ENCODE peak calls at places on chromosomes 11 and 22, in eight cellular contexts. U, H, M, Z, S, J, L and G are unnamed samples.

GRCh38 chr11:47724041-47724729 is 9.0 kb upstream of the AGBL2 start:
- DNase-seq in U (no peak), H (no peak), M (no peak), Z (peak), S (no peak), J (peak), L (no peak), G (no peak)

GRCh38 chr11:45321031-45321595 is 35.0 kb upstream of the SYT13 start:
- DNase-seq in U (no peak), H (no peak), M (no peak), Z (no peak), S (no peak), J (no peak), L (no peak), G (no peak)

GRCh38 chr22:31659246-31659645 is 2.8 kb downstream of the PISD start:
- DNase-seq in U (no peak), H (no peak), M (no peak), Z (peak), S (no peak), J (no peak), L (no peak), G (no peak)

GRCh38 chr11:47001666-47002285 is 65.2 kb downstream of the CSTPP1 start:
- DNase-seq in U (no peak), H (peak), M (no peak), Z (no peak), S (no peak), J (no peak), L (no peak), G (no peak)

GRCh38 chr22:45248832-45249561 is 8.3 kb upstream of the KIAA0930 start:
- DNase-seq in U (no peak), H (no peak), M (no peak), Z (peak), S (no peak), J (no peak), L (no peak), G (no peak)

GRCh38 chr11:4826425-4826824 is 5.3 kb downstream of the OR51F2 start:
- DNase-seq in U (peak), H (peak), M (no peak), Z (no peak), S (no peak), J (no peak), L (no peak), G (no peak)

GRCh38 chr11:115660072-115660805 is 156.0 kb upstream of the CADM1 start:
- DNase-seq in U (no peak), H (no peak), M (no peak), Z (no peak), S (no peak), J (no peak), L (no peak), G (no peak)

GRCh38 chr11:100576044-100577021 is 110.8 kb upstream of the ARHGAP42 start:
- DNase-seq in U (peak), H (peak), M (no peak), Z (peak), S (peak), J (peak), L (peak), G (no peak)

GRCh38 chr22:43013355-43014061 is 1.4 kb downstream of the PACSIN2 start:
- DNase-seq in U (no peak), H (no peak), M (no peak), Z (no peak), S (no peak), J (no peak), L (no peak), G (no peak)

GRCh38 chr11:114291847-114292680 is 4.1 kb upstream of the NNMT start:
- DNase-seq in U (no peak), H (no peak), M (no peak), Z (peak), S (no peak), J (no peak), L (no peak), G (no peak)

GRCh38 chr11:46240861-46241260 is 36.6 kb upstream of the CREB3L1 start:
- DNase-seq in U (no peak), H (no peak), M (no peak), Z (peak), S (no peak), J (no peak), L (no peak), G (no peak)

GRCh38 chr11:57248780-57249383 is 11.8 kb upstream of the APLNR start:
- DNase-seq in U (peak), H (peak), M (peak), Z (peak), S (no peak), J (peak), L (peak), G (no peak)

GRCh38 chr11:65308281-65308891 is 6.3 kb upstream of the CDC42EP2 start:
- DNase-seq in U (peak), H (no peak), M (no peak), Z (no peak), S (no peak), J (no peak), L (no peak), G (no peak)

GRCh38 chr22:36979511-36979910 is 39.7 kb downstream of the TST start:
- DNase-seq in U (no peak), H (no peak), M (no peak), Z (no peak), S (no peak), J (no peak), L (no peak), G (no peak)

GRCh38 chr11:518463-519202 is 11.6 kb upstream of the RNH1 start:
- DNase-seq in U (peak), H (no peak), M (peak), Z (peak), S (peak), J (peak), L (no peak), G (peak)

GRCh38 chr11:1156506-1157340 is 1.0 kb upstream of the MUC5AC start:
- DNase-seq in U (no peak), H (no peak), M (no peak), Z (no peak), S (no peak), J (no peak), L (no peak), G (no peak)

GRCh38 chr22:30078320-30079311 is 1.6 kb upstream of the HORMAD2 start:
- DNase-seq in U (no peak), H (no peak), M (no peak), Z (peak), S (no peak), J (no peak), L (no peak), G (no peak)

GRCh38 chr11:66069715-66070603 is at the start of gene PACS1:
- DNase-seq in U (peak), H (peak), M (peak), Z (no peak), S (peak), J (peak), L (no peak), G (no peak)

GRCh38 chr11:109728056-109728455 is 306.1 kb downstream of the C11orf87 start:
- DNase-seq in U (peak), H (no peak), M (no peak), Z (peak), S (peak), J (no peak), L (no peak), G (peak)

GRCh38 chr11:100832851-100833250 is 145.8 kb downstream of the ARHGAP42 start:
- DNase-seq in U (no peak), H (no peak), M (no peak), Z (no peak), S (no peak), J (no peak), L (no peak), G (no peak)

GRCh38 chr22:48896766-48897637 is 930.7 kb downstream of the BRD1 start:
- DNase-seq in U (no peak), H (no peak), M (no peak), Z (no peak), S (no peak), J (no peak), L (no peak), G (no peak)

GRCh38 chr11:118304227-118304808 is at the start of gene CD3E:
- DNase-seq in U (no peak), H (no peak), M (peak), Z (no peak), S (no peak), J (no peak), L (no peak), G (no peak)

GRCh38 chr11:6656936-6657335 is 1.3 kb upstream of the DCHS1 start:
- DNase-seq in U (no peak), H (no peak), M (no peak), Z (no peak), S (no peak), J (no peak), L (no peak), G (no peak)

GRCh38 chr11:75204685-75205667 is 35.6 kb upstream of the TPBGL start:
- DNase-seq in U (peak), H (peak), M (peak), Z (peak), S (peak), J (peak), L (peak), G (peak)

GRCh38 chr22:39414886-39415285 is 15.3 kb downstream of the TAB1 start:
- DNase-seq in U (no peak), H (no peak), M (no peak), Z (no peak), S (no peak), J (no peak), L (no peak), G (no peak)

GRCh38 chr11:70501026-70501901 is 102.9 kb downstream of the CTTN start:
- DNase-seq in U (no peak), H (no peak), M (no peak), Z (no peak), S (no peak), J (no peak), L (no peak), G (no peak)